ENCODE peak calls at places on chromosomes 13 and 19, in six cellular contexts. A is fibroblast of lung, P is keratinocyte, N is PC-3, E is A673, W is PC-9. O is an unnamed sample.

GRCh38 chr13:45119469-45119989 is 781 bp upstream of the GTF2F2 start:
- DNase-seq in A (peak; percentile 72), E (no peak), N (no peak), P (no peak), W (no peak), O (peak; percentile 18)

GRCh38 chr13:49435992-49436391 is 7.9 kb downstream of the CAB39L start:
- DNase-seq in A (peak; percentile 59), W (no peak), P (no peak), E (no peak), N (no peak), O (no peak)

GRCh38 chr13:78022164-78022877 is 103.7 kb upstream of the EDNRB start:
- DNase-seq in P (peak; percentile 5), N (peak; percentile 59), W (no peak), E (peak; percentile 78), A (peak; percentile 40), O (no peak)

GRCh38 chr13:51202477-51203046 is 19.6 kb upstream of the FAM124A start:
- DNase-seq in A (no peak), P (no peak), E (no peak), N (peak; percentile 48), W (no peak), O (no peak)

GRCh38 chr19:14603990-14604387 is 21.1 kb downstream of the CLEC17A start:
- DNase-seq in W (no peak), N (no peak), A (no peak), E (no peak), P (no peak), O (no peak)

GRCh38 chr13:74794582-74794981 is 660.4 kb upstream of the KLF12 start:
- DNase-seq in E (peak; percentile 23), P (no peak), W (no peak), A (peak; percentile 12), N (no peak), O (no peak)

GRCh38 chr13:80303225-80303811 is 37.6 kb downstream of the SPRY2 start:
- DNase-seq in N (no peak), P (no peak), W (no peak), E (no peak), A (no peak), O (no peak)

GRCh38 chr19:51354742-51355148 is 11.4 kb downstream of the ETFB start:
- DNase-seq in N (no peak), A (peak; percentile 13), P (no peak), W (no peak), E (peak; percentile 37), O (peak; percentile 94)

GRCh38 chr13:28199089-28199488 is 60.7 kb downstream of the PAN3 start:
- DNase-seq in N (no peak), P (no peak), A (no peak), W (no peak), E (no peak), O (no peak)

GRCh38 chr19:53545271-53546065 is 7.5 kb downstream of the ZNF331 start:
- DNase-seq in N (peak; percentile 98), E (no peak), W (peak; percentile 82), P (no peak), A (peak; percentile 77), O (no peak)

GRCh38 chr13:96091164-96091931 is 1.4 kb downstream of the HS6ST3 start:
- DNase-seq in P (no peak), A (no peak), E (no peak), N (no peak), W (no peak), O (peak; percentile 59)

GRCh38 chr19:57708641-57709354 is at the start of gene ZNF154:
- DNase-seq in P (no peak), E (peak; percentile 50), N (no peak), W (no peak), A (peak; percentile 84), O (peak; percentile 94)

GRCh38 chr13:31952641-31953380 is 78.8 kb upstream of the FRY start:
- DNase-seq in E (no peak), N (no peak), W (no peak), P (no peak), A (no peak), O (no peak)

GRCh38 chr19:48772503-48772953 is 17.2 kb downstream of the FGF21 start:
- DNase-seq in W (no peak), E (no peak), P (no peak), N (no peak), A (no peak), O (no peak)

GRCh38 chr13:104315606-104316005 is 1249.4 kb upstream of the SLC10A2 start:
- DNase-seq in W (peak; percentile 13), E (no peak), A (peak; percentile 85), P (peak; percentile 55), N (peak; percentile 88), O (no peak)

GRCh38 chr19:32201661-32202060 is 143.7 kb upstream of the ZNF507 start:
- DNase-seq in N (no peak), P (no peak), W (no peak), A (no peak), E (peak; percentile 66), O (peak; percentile 21)

GRCh38 chr19:55212447-55212846 is 3.1 kb upstream of the PTPRH start:
- DNase-seq in W (no peak), N (peak; percentile 95), A (no peak), P (no peak), E (peak; percentile 53), O (no peak)

GRCh38 chr13:37319041-37319443 is 213.6 kb upstream of the CSNK1A1L start:
- DNase-seq in E (no peak), P (no peak), N (no peak), W (no peak), A (peak; percentile 30), O (no peak)

GRCh38 chr13:42392180-42392579 is 120.2 kb downstream of the AKAP11 start:
- DNase-seq in W (no peak), A (no peak), N (no peak), E (no peak), P (no peak), O (no peak)

GRCh38 chr19:4722671-4723464 is 774 bp downstream of the DPP9 start:
- DNase-seq in W (no peak), N (peak; percentile 42), A (peak; percentile 78), E (peak; percentile 83), P (no peak), O (peak; percentile 10)

GRCh38 chr19:13985771-13986347 is 20.3 kb downstream of the RFX1 start:
- DNase-seq in W (no peak), N (no peak), E (no peak), A (no peak), P (no peak), O (no peak)

DNA sequence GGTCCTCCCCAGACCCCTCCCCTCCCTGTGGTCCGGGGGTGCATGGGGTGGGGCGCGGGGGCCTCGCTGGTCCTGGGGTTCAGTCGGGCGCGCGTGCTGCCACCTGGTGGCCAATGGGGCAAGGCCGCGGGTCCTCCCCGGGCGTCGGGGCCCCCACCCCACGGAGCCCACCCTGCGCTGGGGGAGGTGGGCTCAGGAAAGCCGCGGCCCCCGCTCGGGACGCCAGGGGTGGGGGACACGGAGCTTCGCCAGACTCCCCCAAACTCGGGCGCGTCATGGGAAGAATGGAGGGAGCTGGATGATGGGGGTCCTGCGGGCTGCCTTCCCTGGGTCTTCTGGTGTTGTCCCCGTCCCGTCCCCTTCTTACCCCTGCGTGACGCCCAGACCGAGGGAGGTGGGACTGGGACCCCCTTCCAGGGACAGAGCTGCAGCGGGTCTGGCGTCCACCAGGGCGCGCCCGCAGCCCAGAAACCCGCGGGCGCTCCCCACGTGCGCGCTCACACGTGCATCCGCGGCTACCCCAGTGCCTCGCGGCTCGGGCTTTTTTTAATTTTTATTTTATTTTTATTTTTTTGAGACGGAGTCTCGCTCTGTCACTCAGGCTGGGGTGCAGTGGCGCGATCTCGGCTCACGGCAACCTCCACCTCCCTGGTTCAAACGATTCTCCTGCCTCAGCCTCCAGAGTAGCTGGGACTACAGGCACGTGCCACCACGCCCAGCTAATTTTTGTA is 19.8 kb upstream of the TCF3 start:
- DNase-seq in A (peak; percentile 40), W (peak; percentile 38), N (peak; percentile 47), P (no peak), E (peak; percentile 70), O (peak; percentile 73)
- TF ChIP-seq EZH2 in A (no peak), W (no peak), N (no peak), P (no peak), E (no peak), O (no peak)

GRCh38 chr13:113393572-113394503 is 29.9 kb upstream of the GRTP1 start:
- DNase-seq in E (peak; percentile 88), P (no peak), W (peak; percentile 85), N (peak; percentile 77), A (peak; percentile 69), O (peak; percentile 94)
- TF ChIP-seq CTCF in E (peak; percentile 59), P (peak; percentile 78), W (peak; percentile 61), N (peak; percentile 55), A (peak; percentile 40), O (peak; percentile 83)

DNA sequence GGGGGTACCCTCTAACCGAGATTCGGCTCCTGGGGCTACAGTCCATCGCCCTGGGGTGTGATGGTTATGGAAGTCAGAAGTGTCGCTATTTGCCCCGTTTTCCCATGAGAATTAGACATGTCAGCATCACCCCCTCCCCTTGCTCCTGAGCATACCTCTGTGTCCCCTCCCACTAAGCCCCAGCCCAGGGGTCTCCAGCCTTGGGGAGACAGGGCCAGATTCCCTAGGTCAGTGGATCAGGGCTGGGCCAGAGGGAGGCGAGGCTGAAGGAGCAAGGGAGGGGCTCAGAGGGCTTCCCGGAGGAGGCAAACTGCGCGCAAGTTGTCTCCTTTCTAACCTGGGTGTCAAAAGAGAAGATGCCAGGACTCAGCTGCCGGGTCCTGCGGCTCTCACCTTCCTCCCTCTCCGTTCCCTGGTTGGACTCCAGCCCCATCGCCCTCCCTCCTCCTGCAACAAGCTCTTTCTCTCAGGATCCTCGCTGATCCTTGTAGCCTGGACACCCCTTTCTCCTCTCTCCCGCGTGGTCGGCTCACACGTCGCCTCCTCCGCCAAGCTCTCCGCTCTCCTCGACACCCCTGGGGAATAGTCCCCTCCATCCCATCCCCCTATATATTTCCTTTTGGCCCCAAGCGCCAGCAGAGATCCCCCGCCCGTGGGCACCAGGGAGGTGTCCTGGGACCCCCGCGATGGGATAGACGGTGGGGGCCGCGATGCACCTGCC is 459 bp upstream of the TMEM59L start:
- DNase-seq in N (no peak), A (no peak), P (no peak), W (no peak), E (no peak), O (peak; percentile 36)
- TF ChIP-seq EZH2 in N (peak; percentile 79), A (peak; percentile 99), P (peak; percentile 99), W (peak; percentile 78), E (no peak), O (no peak)

GRCh38 chr13:52707375-52707774 is 32.2 kb downstream of the CNMD start:
- DNase-seq in W (no peak), N (no peak), P (no peak), E (peak; percentile 23), A (no peak), O (no peak)
- TF ChIP-seq CTCF in W (no peak), N (peak; percentile 30), P (no peak), E (peak; percentile 35), A (no peak), O (no peak)

DNA sequence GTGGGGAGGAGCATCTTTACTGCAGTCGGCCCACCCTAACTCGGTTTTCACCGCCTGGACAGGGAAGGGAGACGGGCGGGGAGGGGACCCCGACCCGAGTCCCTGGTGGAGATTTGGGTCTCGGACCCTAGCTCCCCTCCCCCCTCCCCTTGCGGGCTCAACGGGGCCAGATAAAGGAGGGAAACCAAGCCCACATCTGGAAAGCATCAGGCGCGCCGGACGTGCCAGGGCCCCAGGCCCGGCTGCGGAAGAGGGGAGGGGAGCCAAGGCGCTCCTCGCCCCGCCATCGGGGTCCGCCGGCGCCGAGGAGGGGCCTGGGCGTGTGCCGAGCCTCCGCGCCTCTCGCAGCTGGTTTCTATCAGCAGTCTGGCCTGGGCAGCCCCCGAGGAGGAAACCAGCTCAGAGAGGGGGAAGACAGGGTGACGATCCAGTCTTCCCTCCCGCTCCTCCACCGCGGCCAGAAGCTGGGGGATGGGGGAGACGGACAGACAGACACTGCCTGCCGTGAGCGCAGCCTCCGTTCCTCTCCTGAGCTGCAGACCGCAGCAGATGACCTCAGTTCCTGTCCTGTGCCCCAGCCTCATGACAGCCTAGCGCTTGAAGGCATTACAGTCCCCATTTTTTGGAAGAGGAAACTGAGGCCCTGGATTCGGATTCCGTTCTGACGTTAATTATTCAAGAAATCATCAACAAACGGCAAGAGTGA is 3.5 kb upstream of the GNG8 start:
- DNase-seq in W (no peak), E (peak; percentile 53), N (no peak), A (peak; percentile 65), P (no peak), O (peak; percentile 86)
- TF ChIP-seq EZH2 in W (no peak), E (no peak), N (no peak), A (no peak), P (no peak), O (no peak)